ENCODE peak calls at places on chromosomes 2 and 18, in eight cellular contexts. One of them, this sample, is unnamed.

GRCh38 chr2:53353372-53354111 is 414.1 kb upstream of the CHAC2 start:
- DNase-seq in activated gamma-delta T cell: no peak
- DNase-seq in NCI-H1417: peak
- DNase-seq in activated T-helper 1 cell treated with anti-CD3 and anti-CD28 coated beads, Interleukin-2, amount 50 U/mL, for 16 hours: no peak
- DNase-seq in H54: no peak
- DNase-seq in iPS DF 19.7: no peak
- DNase-seq in HS-5: peak
- DNase-seq in lower leg skin: peak
- DNase-seq in this sample: no peak

GRCh38 chr2:232772540-232772939 is 3.8 kb downstream of the KCNJ13 start:
- DNase-seq in activated gamma-delta T cell: no peak
- DNase-seq in HS-5: no peak
- DNase-seq in iPS DF 19.7: no peak
- DNase-seq in NCI-H1417: no peak
- DNase-seq in H54: no peak
- DNase-seq in lower leg skin: no peak
- DNase-seq in activated T-helper 1 cell treated with anti-CD3 and anti-CD28 coated beads, Interleukin-2, amount 50 U/mL, for 16 hours: no peak
- DNase-seq in this sample: no peak

GRCh38 chr2:240338274-240338673 is 97.2 kb upstream of the GPC1 start:
- DNase-seq in activated gamma-delta T cell: no peak
- DNase-seq in NCI-H1417: no peak
- DNase-seq in iPS DF 19.7: no peak
- DNase-seq in lower leg skin: no peak
- DNase-seq in HS-5: no peak
- DNase-seq in H54: no peak
- DNase-seq in activated T-helper 1 cell treated with anti-CD3 and anti-CD28 coated beads, Interleukin-2, amount 50 U/mL, for 16 hours: no peak
- DNase-seq in this sample: no peak

GRCh38 chr2:177164131-177164530 is 48.5 kb upstream of the HNRNPA3 start:
- DNase-seq in activated T-helper 1 cell treated with anti-CD3 and anti-CD28 coated beads, Interleukin-2, amount 50 U/mL, for 16 hours: no peak
- DNase-seq in NCI-H1417: no peak
- DNase-seq in HS-5: no peak
- DNase-seq in lower leg skin: no peak
- DNase-seq in activated gamma-delta T cell: no peak
- DNase-seq in iPS DF 19.7: no peak
- DNase-seq in H54: no peak
- DNase-seq in this sample: no peak

GRCh38 chr2:52264488-52264887 is 1232.6 kb upstream of the NRXN1 start:
- DNase-seq in activated T-helper 1 cell treated with anti-CD3 and anti-CD28 coated beads, Interleukin-2, amount 50 U/mL, for 16 hours: no peak
- DNase-seq in HS-5: no peak
- DNase-seq in NCI-H1417: peak
- DNase-seq in activated gamma-delta T cell: no peak
- DNase-seq in iPS DF 19.7: peak
- DNase-seq in lower leg skin: no peak
- DNase-seq in H54: no peak
- DNase-seq in this sample: no peak

GRCh38 chr2:579351-579886 is 97.8 kb downstream of the TMEM18 start:
- DNase-seq in HS-5: no peak
- DNase-seq in activated T-helper 1 cell treated with anti-CD3 and anti-CD28 coated beads, Interleukin-2, amount 50 U/mL, for 16 hours: no peak
- DNase-seq in H54: no peak
- DNase-seq in activated gamma-delta T cell: no peak
- DNase-seq in lower leg skin: no peak
- DNase-seq in iPS DF 19.7: no peak
- DNase-seq in NCI-H1417: peak
- DNase-seq in this sample: no peak

GRCh38 chr2:236190674-236191073 is 22.5 kb upstream of the GBX2 start:
- DNase-seq in NCI-H1417: no peak
- DNase-seq in lower leg skin: no peak
- DNase-seq in iPS DF 19.7: no peak
- DNase-seq in activated T-helper 1 cell treated with anti-CD3 and anti-CD28 coated beads, Interleukin-2, amount 50 U/mL, for 16 hours: no peak
- DNase-seq in HS-5: no peak
- DNase-seq in activated gamma-delta T cell: no peak
- DNase-seq in H54: no peak
- DNase-seq in this sample: no peak

GRCh38 chr18:79936641-79937040 is 14.8 kb downstream of the SLC66A2 start:
- DNase-seq in activated T-helper 1 cell treated with anti-CD3 and anti-CD28 coated beads, Interleukin-2, amount 50 U/mL, for 16 hours: no peak
- DNase-seq in H54: no peak
- DNase-seq in NCI-H1417: no peak
- DNase-seq in lower leg skin: no peak
- DNase-seq in HS-5: no peak
- DNase-seq in activated gamma-delta T cell: no peak
- DNase-seq in iPS DF 19.7: no peak
- DNase-seq in this sample: no peak

GRCh38 chr2:207240649-207241048 is 74.9 kb upstream of the KLF7 start:
- DNase-seq in lower leg skin: no peak
- DNase-seq in activated T-helper 1 cell treated with anti-CD3 and anti-CD28 coated beads, Interleukin-2, amount 50 U/mL, for 16 hours: no peak
- DNase-seq in activated gamma-delta T cell: no peak
- DNase-seq in iPS DF 19.7: no peak
- DNase-seq in HS-5: no peak
- DNase-seq in NCI-H1417: no peak
- DNase-seq in H54: no peak
- DNase-seq in this sample: peak

GRCh38 chr2:23053580-23053979 is 331.4 kb upstream of the KLHL29 start:
- DNase-seq in iPS DF 19.7: no peak
- DNase-seq in lower leg skin: no peak
- DNase-seq in activated T-helper 1 cell treated with anti-CD3 and anti-CD28 coated beads, Interleukin-2, amount 50 U/mL, for 16 hours: no peak
- DNase-seq in activated gamma-delta T cell: no peak
- DNase-seq in HS-5: no peak
- DNase-seq in NCI-H1417: peak
- DNase-seq in H54: no peak
- DNase-seq in this sample: no peak

GRCh38 chr18:7070466-7070865 is 47.1 kb downstream of the LAMA1 start:
- DNase-seq in lower leg skin: no peak
- DNase-seq in iPS DF 19.7: no peak
- DNase-seq in activated T-helper 1 cell treated with anti-CD3 and anti-CD28 coated beads, Interleukin-2, amount 50 U/mL, for 16 hours: no peak
- DNase-seq in H54: no peak
- DNase-seq in HS-5: no peak
- DNase-seq in NCI-H1417: no peak
- DNase-seq in activated gamma-delta T cell: no peak
- DNase-seq in this sample: no peak

This sample was measured in KG1.